ENCODE peak calls at places on chromosomes 12 and 14, in six cellular contexts. F is mesothelial cell of epicardium; U is T-helper 1 cell; M is effector memory CD4-positive, alpha-beta T cell; E is NCI-H2081; T is GM12891. B is an unnamed sample.

GRCh38 chr12:25436206-25436912 is 116.7 kb downstream of the LMNTD1 start:
- DNase-seq in F (no peak), U (no peak), M (peak), E (peak), T (no peak), B (peak)

GRCh38 chr12:16347391-16348298 is at the start of gene MGST1:
- DNase-seq in F (peak), U (no peak), M (no peak), E (peak), T (peak), B (no peak)

GRCh38 chr14:77120771-77121743 is 20.5 kb downstream of the ZDHHC22 start:
- DNase-seq in F (no peak), U (no peak), M (peak), E (peak), T (no peak), B (peak)

GRCh38 chr12:27179399-27180214 is 64.5 kb upstream of the STK38L start:
- DNase-seq in F (no peak), U (no peak), M (no peak), E (no peak), T (peak), B (peak)

GRCh38 chr12:106417926-106418910 is 60.7 kb downstream of the POLR3B start:
- DNase-seq in F (no peak), U (no peak), M (no peak), E (no peak), T (no peak), B (no peak)

GRCh38 chr12:51065530-51065929 is 17.4 kb downstream of the LETMD1 start:
- DNase-seq in F (no peak), U (no peak), M (no peak), E (no peak), T (no peak), B (no peak)

GRCh38 chr12:19739195-19739776 is 300.0 kb downstream of the AEBP2 start:
- DNase-seq in F (no peak), U (no peak), M (no peak), E (peak), T (peak), B (no peak)

GRCh38 chr12:105706321-105706972 is 376.0 kb downstream of the C12orf75 start:
- DNase-seq in F (no peak), U (no peak), M (no peak), E (no peak), T (no peak), B (no peak)

GRCh38 chr14:95796846-95797245 is 79.8 kb upstream of the TUNAR start:
- DNase-seq in F (no peak), U (no peak), M (no peak), E (no peak), T (no peak), B (no peak)

GRCh38 chr14:94129758-94130414 is 482 bp upstream of the IFI27L2 start:
- DNase-seq in F (no peak), U (no peak), M (peak), E (no peak), T (no peak), B (no peak)

GRCh38 chr12:70719084-70719483 is 81.9 kb upstream of the PTPRB start:
- DNase-seq in F (no peak), U (no peak), M (no peak), E (no peak), T (no peak), B (no peak)

GRCh38 chr12:1126089-1126488 is 135.1 kb downstream of the ERC1 start:
- DNase-seq in F (no peak), U (no peak), M (no peak), E (no peak), T (no peak), B (no peak)

GRCh38 chr14:75470238-75470797 is 42.5 kb downstream of the JDP2 start:
- DNase-seq in F (no peak), U (no peak), M (no peak), E (peak), T (no peak), B (no peak)

GRCh38 chr12:57099062-57099714 is 10.3 kb downstream of the NAB2 start:
- DNase-seq in F (no peak), U (no peak), M (no peak), E (no peak), T (no peak), B (no peak)

GRCh38 chr14:43568022-43568421 is 939.1 kb downstream of the FSCB start:
- DNase-seq in F (no peak), U (no peak), M (no peak), E (no peak), T (no peak), B (no peak)

GRCh38 chr12:46160081-46160980 is 108.5 kb downstream of the SLC38A1 start:
- DNase-seq in F (no peak), U (no peak), M (no peak), E (peak), T (no peak), B (no peak)

GRCh38 chr12:122974892-122975789 is at the start of gene OGFOD2:
- DNase-seq in F (peak), U (peak), M (peak), E (peak), T (peak), B (peak)

GRCh38 chr14:68036203-68036602 is 216.6 kb downstream of the RAD51B start:
- DNase-seq in F (no peak), U (no peak), M (no peak), E (no peak), T (no peak), B (no peak)

B was measured in SIG-M5.